ENCODE peak calls at places on chromosomes 3 and 15, in ten cellular contexts. One of them, this sample, is unnamed.
A peak's percentile ranks its signal among the peaks of the same experiment; 100 is the strongest.

GRCh38 chr15:69300129-69300588 is 1.4 kb downstream of the PAQR5 start:
- DNase-seq in stimulated activated CD4-positive, alpha-beta T cell treated with anti-CD3 and anti-CD28 coated beads, Interleukin-4, amount 100 ng/mL, for 48 hours: no peak
- DNase-seq in NCI-H1048: no peak
- DNase-seq in stimulated activated CD8-positive, alpha-beta memory T cell treated with anti-CD3 and anti-CD28 coated beads, Interleukin-2, amount 100 ng/mL, for 1 hour: no peak
- DNase-seq in left lobe of liver: no peak
- DNase-seq in activated naive CD4-positive, alpha-beta T cell treated with anti-CD3 and anti-CD28 coated beads, Interleukin-2, amount 50 U/mL, for 16 hours: no peak
- DNase-seq in B cell: no peak
- DNase-seq in stimulated activated naive CD8-positive, alpha-beta T cell treated with anti-CD3 and anti-CD28 coated beads, Interleukin-15, Interleukin-2, amounts not matched to agents 100 U/mL and 50 U/mL, for 24 hours: no peak
- DNase-seq in WERI-Rb-1: no peak
- DNase-seq in SJCRH30: no peak
- DNase-seq in this sample: no peak

GRCh38 chr15:68305420-68305871 is 27.9 kb downstream of the FEM1B start:
- DNase-seq in stimulated activated CD4-positive, alpha-beta T cell treated with anti-CD3 and anti-CD28 coated beads, Interleukin-4, amount 100 ng/mL, for 48 hours: no peak
- DNase-seq in NCI-H1048: no peak
- DNase-seq in stimulated activated CD8-positive, alpha-beta memory T cell treated with anti-CD3 and anti-CD28 coated beads, Interleukin-2, amount 100 ng/mL, for 1 hour: no peak
- DNase-seq in left lobe of liver: peak; percentile 39
- DNase-seq in activated naive CD4-positive, alpha-beta T cell treated with anti-CD3 and anti-CD28 coated beads, Interleukin-2, amount 50 U/mL, for 16 hours: no peak
- DNase-seq in B cell: peak; percentile 2
- DNase-seq in stimulated activated naive CD8-positive, alpha-beta T cell treated with anti-CD3 and anti-CD28 coated beads, Interleukin-15, Interleukin-2, amounts not matched to agents 100 U/mL and 50 U/mL, for 24 hours: no peak
- DNase-seq in WERI-Rb-1: no peak
- DNase-seq in SJCRH30: no peak
- DNase-seq in this sample: no peak

GRCh38 chr3:148459931-148460513 is 237.7 kb upstream of the AGTR1 start:
- DNase-seq in stimulated activated CD4-positive, alpha-beta T cell treated with anti-CD3 and anti-CD28 coated beads, Interleukin-4, amount 100 ng/mL, for 48 hours: no peak
- DNase-seq in NCI-H1048: no peak
- DNase-seq in stimulated activated CD8-positive, alpha-beta memory T cell treated with anti-CD3 and anti-CD28 coated beads, Interleukin-2, amount 100 ng/mL, for 1 hour: no peak
- DNase-seq in left lobe of liver: no peak
- DNase-seq in activated naive CD4-positive, alpha-beta T cell treated with anti-CD3 and anti-CD28 coated beads, Interleukin-2, amount 50 U/mL, for 16 hours: no peak
- DNase-seq in B cell: no peak
- DNase-seq in stimulated activated naive CD8-positive, alpha-beta T cell treated with anti-CD3 and anti-CD28 coated beads, Interleukin-15, Interleukin-2, amounts not matched to agents 100 U/mL and 50 U/mL, for 24 hours: no peak
- DNase-seq in WERI-Rb-1: no peak
- DNase-seq in SJCRH30: no peak
- DNase-seq in this sample: no peak

GRCh38 chr3:139491027-139491700 is 14.8 kb upstream of the RBP2 start:
- DNase-seq in stimulated activated CD4-positive, alpha-beta T cell treated with anti-CD3 and anti-CD28 coated beads, Interleukin-4, amount 100 ng/mL, for 48 hours: no peak
- DNase-seq in NCI-H1048: no peak
- DNase-seq in stimulated activated CD8-positive, alpha-beta memory T cell treated with anti-CD3 and anti-CD28 coated beads, Interleukin-2, amount 100 ng/mL, for 1 hour: no peak
- DNase-seq in left lobe of liver: no peak
- DNase-seq in activated naive CD4-positive, alpha-beta T cell treated with anti-CD3 and anti-CD28 coated beads, Interleukin-2, amount 50 U/mL, for 16 hours: no peak
- DNase-seq in B cell: no peak
- DNase-seq in stimulated activated naive CD8-positive, alpha-beta T cell treated with anti-CD3 and anti-CD28 coated beads, Interleukin-15, Interleukin-2, amounts not matched to agents 100 U/mL and 50 U/mL, for 24 hours: no peak
- DNase-seq in WERI-Rb-1: no peak
- DNase-seq in SJCRH30: no peak
- DNase-seq in this sample: no peak

GRCh38 chr15:74500401-74500800 is 39.4 kb upstream of the UBL7 start:
- DNase-seq in stimulated activated CD4-positive, alpha-beta T cell treated with anti-CD3 and anti-CD28 coated beads, Interleukin-4, amount 100 ng/mL, for 48 hours: no peak
- DNase-seq in NCI-H1048: no peak
- DNase-seq in stimulated activated CD8-positive, alpha-beta memory T cell treated with anti-CD3 and anti-CD28 coated beads, Interleukin-2, amount 100 ng/mL, for 1 hour: no peak
- DNase-seq in left lobe of liver: no peak
- DNase-seq in activated naive CD4-positive, alpha-beta T cell treated with anti-CD3 and anti-CD28 coated beads, Interleukin-2, amount 50 U/mL, for 16 hours: no peak
- DNase-seq in B cell: no peak
- DNase-seq in stimulated activated naive CD8-positive, alpha-beta T cell treated with anti-CD3 and anti-CD28 coated beads, Interleukin-15, Interleukin-2, amounts not matched to agents 100 U/mL and 50 U/mL, for 24 hours: no peak
- DNase-seq in WERI-Rb-1: no peak
- DNase-seq in SJCRH30: no peak
- DNase-seq in this sample: no peak

GRCh38 chr3:137071104-137071503 is 113.3 kb downstream of the IL20RB start:
- DNase-seq in stimulated activated CD4-positive, alpha-beta T cell treated with anti-CD3 and anti-CD28 coated beads, Interleukin-4, amount 100 ng/mL, for 48 hours: no peak
- DNase-seq in NCI-H1048: no peak
- DNase-seq in stimulated activated CD8-positive, alpha-beta memory T cell treated with anti-CD3 and anti-CD28 coated beads, Interleukin-2, amount 100 ng/mL, for 1 hour: no peak
- DNase-seq in left lobe of liver: no peak
- DNase-seq in activated naive CD4-positive, alpha-beta T cell treated with anti-CD3 and anti-CD28 coated beads, Interleukin-2, amount 50 U/mL, for 16 hours: no peak
- DNase-seq in B cell: no peak
- DNase-seq in stimulated activated naive CD8-positive, alpha-beta T cell treated with anti-CD3 and anti-CD28 coated beads, Interleukin-15, Interleukin-2, amounts not matched to agents 100 U/mL and 50 U/mL, for 24 hours: no peak
- DNase-seq in WERI-Rb-1: no peak
- DNase-seq in SJCRH30: peak; percentile 6
- DNase-seq in this sample: no peak

GRCh38 chr3:113802795-113803455 is 35.7 kb upstream of the GRAMD1C start:
- DNase-seq in stimulated activated CD4-positive, alpha-beta T cell treated with anti-CD3 and anti-CD28 coated beads, Interleukin-4, amount 100 ng/mL, for 48 hours: no peak
- DNase-seq in NCI-H1048: no peak
- DNase-seq in stimulated activated CD8-positive, alpha-beta memory T cell treated with anti-CD3 and anti-CD28 coated beads, Interleukin-2, amount 100 ng/mL, for 1 hour: no peak
- DNase-seq in left lobe of liver: no peak
- DNase-seq in activated naive CD4-positive, alpha-beta T cell treated with anti-CD3 and anti-CD28 coated beads, Interleukin-2, amount 50 U/mL, for 16 hours: no peak
- DNase-seq in B cell: no peak
- DNase-seq in stimulated activated naive CD8-positive, alpha-beta T cell treated with anti-CD3 and anti-CD28 coated beads, Interleukin-15, Interleukin-2, amounts not matched to agents 100 U/mL and 50 U/mL, for 24 hours: no peak
- DNase-seq in WERI-Rb-1: no peak
- DNase-seq in SJCRH30: no peak
- DNase-seq in this sample: no peak

GRCh38 chr3:141391298-141392017 is 23.2 kb downstream of the ZBTB38 start:
- DNase-seq in stimulated activated CD4-positive, alpha-beta T cell treated with anti-CD3 and anti-CD28 coated beads, Interleukin-4, amount 100 ng/mL, for 48 hours: no peak
- DNase-seq in NCI-H1048: no peak
- DNase-seq in stimulated activated CD8-positive, alpha-beta memory T cell treated with anti-CD3 and anti-CD28 coated beads, Interleukin-2, amount 100 ng/mL, for 1 hour: no peak
- DNase-seq in left lobe of liver: no peak
- DNase-seq in activated naive CD4-positive, alpha-beta T cell treated with anti-CD3 and anti-CD28 coated beads, Interleukin-2, amount 50 U/mL, for 16 hours: no peak
- DNase-seq in B cell: no peak
- DNase-seq in stimulated activated naive CD8-positive, alpha-beta T cell treated with anti-CD3 and anti-CD28 coated beads, Interleukin-15, Interleukin-2, amounts not matched to agents 100 U/mL and 50 U/mL, for 24 hours: no peak
- DNase-seq in WERI-Rb-1: no peak
- DNase-seq in SJCRH30: no peak
- DNase-seq in this sample: no peak

GRCh38 chr15:43749690-43750345 is 3.6 kb downstream of the PDIA3 start:
- DNase-seq in stimulated activated CD4-positive, alpha-beta T cell treated with anti-CD3 and anti-CD28 coated beads, Interleukin-4, amount 100 ng/mL, for 48 hours: no peak
- DNase-seq in NCI-H1048: no peak
- DNase-seq in stimulated activated CD8-positive, alpha-beta memory T cell treated with anti-CD3 and anti-CD28 coated beads, Interleukin-2, amount 100 ng/mL, for 1 hour: no peak
- DNase-seq in left lobe of liver: no peak
- DNase-seq in activated naive CD4-positive, alpha-beta T cell treated with anti-CD3 and anti-CD28 coated beads, Interleukin-2, amount 50 U/mL, for 16 hours: peak; percentile 46
- DNase-seq in B cell: peak; percentile 49
- DNase-seq in stimulated activated naive CD8-positive, alpha-beta T cell treated with anti-CD3 and anti-CD28 coated beads, Interleukin-15, Interleukin-2, amounts not matched to agents 100 U/mL and 50 U/mL, for 24 hours: peak; percentile 39
- DNase-seq in WERI-Rb-1: no peak
- DNase-seq in SJCRH30: no peak
- DNase-seq in this sample: no peak

GRCh38 chr3:154137036-154137435 is 15.8 kb downstream of the ARHGEF26 start:
- DNase-seq in stimulated activated CD4-positive, alpha-beta T cell treated with anti-CD3 and anti-CD28 coated beads, Interleukin-4, amount 100 ng/mL, for 48 hours: no peak
- DNase-seq in NCI-H1048: no peak
- DNase-seq in stimulated activated CD8-positive, alpha-beta memory T cell treated with anti-CD3 and anti-CD28 coated beads, Interleukin-2, amount 100 ng/mL, for 1 hour: no peak
- DNase-seq in left lobe of liver: no peak
- DNase-seq in activated naive CD4-positive, alpha-beta T cell treated with anti-CD3 and anti-CD28 coated beads, Interleukin-2, amount 50 U/mL, for 16 hours: no peak
- DNase-seq in B cell: no peak
- DNase-seq in stimulated activated naive CD8-positive, alpha-beta T cell treated with anti-CD3 and anti-CD28 coated beads, Interleukin-15, Interleukin-2, amounts not matched to agents 100 U/mL and 50 U/mL, for 24 hours: no peak
- DNase-seq in WERI-Rb-1: peak; percentile 30
- DNase-seq in SJCRH30: no peak
- DNase-seq in this sample: no peak

GRCh38 chr3:147423601-147424324 is 14.6 kb downstream of the ZIC1 start:
- DNase-seq in stimulated activated CD4-positive, alpha-beta T cell treated with anti-CD3 and anti-CD28 coated beads, Interleukin-4, amount 100 ng/mL, for 48 hours: no peak
- DNase-seq in NCI-H1048: no peak
- DNase-seq in stimulated activated CD8-positive, alpha-beta memory T cell treated with anti-CD3 and anti-CD28 coated beads, Interleukin-2, amount 100 ng/mL, for 1 hour: no peak
- DNase-seq in left lobe of liver: no peak
- DNase-seq in activated naive CD4-positive, alpha-beta T cell treated with anti-CD3 and anti-CD28 coated beads, Interleukin-2, amount 50 U/mL, for 16 hours: no peak
- DNase-seq in B cell: peak; percentile 8
- DNase-seq in stimulated activated naive CD8-positive, alpha-beta T cell treated with anti-CD3 and anti-CD28 coated beads, Interleukin-15, Interleukin-2, amounts not matched to agents 100 U/mL and 50 U/mL, for 24 hours: no peak
- DNase-seq in WERI-Rb-1: no peak
- DNase-seq in SJCRH30: no peak
- DNase-seq in this sample: no peak

GRCh38 chr15:33324609-33325008 is 13.8 kb downstream of the RYR3 start:
- DNase-seq in stimulated activated CD4-positive, alpha-beta T cell treated with anti-CD3 and anti-CD28 coated beads, Interleukin-4, amount 100 ng/mL, for 48 hours: no peak
- DNase-seq in NCI-H1048: no peak
- DNase-seq in stimulated activated CD8-positive, alpha-beta memory T cell treated with anti-CD3 and anti-CD28 coated beads, Interleukin-2, amount 100 ng/mL, for 1 hour: no peak
- DNase-seq in left lobe of liver: no peak
- DNase-seq in activated naive CD4-positive, alpha-beta T cell treated with anti-CD3 and anti-CD28 coated beads, Interleukin-2, amount 50 U/mL, for 16 hours: no peak
- DNase-seq in B cell: no peak
- DNase-seq in stimulated activated naive CD8-positive, alpha-beta T cell treated with anti-CD3 and anti-CD28 coated beads, Interleukin-15, Interleukin-2, amounts not matched to agents 100 U/mL and 50 U/mL, for 24 hours: no peak
- DNase-seq in WERI-Rb-1: no peak
- DNase-seq in SJCRH30: no peak
- DNase-seq in this sample: no peak

GRCh38 chr15:39391230-39391629 is 189.6 kb upstream of the THBS1 start:
- DNase-seq in stimulated activated CD4-positive, alpha-beta T cell treated with anti-CD3 and anti-CD28 coated beads, Interleukin-4, amount 100 ng/mL, for 48 hours: no peak
- DNase-seq in NCI-H1048: no peak
- DNase-seq in stimulated activated CD8-positive, alpha-beta memory T cell treated with anti-CD3 and anti-CD28 coated beads, Interleukin-2, amount 100 ng/mL, for 1 hour: no peak
- DNase-seq in left lobe of liver: no peak
- DNase-seq in activated naive CD4-positive, alpha-beta T cell treated with anti-CD3 and anti-CD28 coated beads, Interleukin-2, amount 50 U/mL, for 16 hours: no peak
- DNase-seq in B cell: no peak
- DNase-seq in stimulated activated naive CD8-positive, alpha-beta T cell treated with anti-CD3 and anti-CD28 coated beads, Interleukin-15, Interleukin-2, amounts not matched to agents 100 U/mL and 50 U/mL, for 24 hours: no peak
- DNase-seq in WERI-Rb-1: no peak
- DNase-seq in SJCRH30: no peak
- DNase-seq in this sample: no peak

GRCh38 chr3:16516695-16517481 is 3.4 kb upstream of the RFTN1 start:
- DNase-seq in stimulated activated CD4-positive, alpha-beta T cell treated with anti-CD3 and anti-CD28 coated beads, Interleukin-4, amount 100 ng/mL, for 48 hours: no peak
- DNase-seq in NCI-H1048: no peak
- DNase-seq in stimulated activated CD8-positive, alpha-beta memory T cell treated with anti-CD3 and anti-CD28 coated beads, Interleukin-2, amount 100 ng/mL, for 1 hour: no peak
- DNase-seq in left lobe of liver: peak; percentile 55
- DNase-seq in activated naive CD4-positive, alpha-beta T cell treated with anti-CD3 and anti-CD28 coated beads, Interleukin-2, amount 50 U/mL, for 16 hours: no peak
- DNase-seq in B cell: no peak
- DNase-seq in stimulated activated naive CD8-positive, alpha-beta T cell treated with anti-CD3 and anti-CD28 coated beads, Interleukin-15, Interleukin-2, amounts not matched to agents 100 U/mL and 50 U/mL, for 24 hours: peak; percentile 58
- DNase-seq in WERI-Rb-1: peak; percentile 32
- DNase-seq in SJCRH30: peak; percentile 47
- DNase-seq in this sample: no peak

GRCh38 chr15:100951965-100952364 is 32.8 kb downstream of the LRRK1 start:
- DNase-seq in stimulated activated CD4-positive, alpha-beta T cell treated with anti-CD3 and anti-CD28 coated beads, Interleukin-4, amount 100 ng/mL, for 48 hours: no peak
- DNase-seq in NCI-H1048: no peak
- DNase-seq in stimulated activated CD8-positive, alpha-beta memory T cell treated with anti-CD3 and anti-CD28 coated beads, Interleukin-2, amount 100 ng/mL, for 1 hour: no peak
- DNase-seq in left lobe of liver: no peak
- DNase-seq in activated naive CD4-positive, alpha-beta T cell treated with anti-CD3 and anti-CD28 coated beads, Interleukin-2, amount 50 U/mL, for 16 hours: no peak
- DNase-seq in B cell: no peak
- DNase-seq in stimulated activated naive CD8-positive, alpha-beta T cell treated with anti-CD3 and anti-CD28 coated beads, Interleukin-15, Interleukin-2, amounts not matched to agents 100 U/mL and 50 U/mL, for 24 hours: no peak
- DNase-seq in WERI-Rb-1: no peak
- DNase-seq in SJCRH30: no peak
- DNase-seq in this sample: no peak

This sample was measured in osteocyte.